ENCODE peak calls at places on chromosomes 5 and 9, in four cellular contexts. X is Jurkat, Clone E6-1; S is iPS-NIHi11; O is NCI-H524 treated with DMSO at 0.1 percent for 48 hours. Z is an unnamed sample.

GRCh38 chr9:34553511-34554021 is 30.8 kb upstream of the ENHO start:
- DNase-seq in X (no peak), S (no peak), O (no peak), Z (no peak)

GRCh38 chr9:105886136-105886535 is 191.8 kb downstream of the TMEM38B start:
- DNase-seq in X (no peak), S (no peak), O (no peak), Z (no peak)

GRCh38 chr5:155700333-155700732 is 626.6 kb upstream of the SGCD start:
- DNase-seq in X (no peak), S (peak), O (no peak), Z (no peak)

GRCh38 chr5:16894236-16895057 is 41.6 kb downstream of the MYO10 start:
- DNase-seq in X (no peak), S (peak), O (peak), Z (peak)

GRCh38 chr5:92222449-92222848 is 839.3 kb upstream of the ARRDC3 start:
- DNase-seq in X (no peak), S (no peak), O (no peak), Z (no peak)

GRCh38 chr9:88653926-88654325 is 118.9 kb downstream of the NXNL2 start:
- DNase-seq in X (no peak), S (no peak), O (no peak), Z (no peak)

GRCh38 chr9:137175345-137175961 is 3.6 kb upstream of the TMEM210 start:
- DNase-seq in X (no peak), S (peak), O (no peak), Z (no peak)

GRCh38 chr5:1197876-1198666 is 3.3 kb upstream of the SLC6A19 start:
- DNase-seq in X (no peak), S (no peak), O (no peak), Z (no peak)

GRCh38 chr5:121949885-121950284 is 11.9 kb upstream of the SRFBP1 start:
- DNase-seq in X (peak), S (peak), O (peak), Z (no peak)

GRCh38 chr9:137265496-137266161 is 10.5 kb downstream of the NELFB start:
- DNase-seq in X (no peak), S (no peak), O (no peak), Z (no peak)

GRCh38 chr5:168967882-168968620 is 332.9 kb downstream of the SLIT3 start:
- DNase-seq in X (no peak), S (no peak), O (no peak), Z (no peak)

GRCh38 chr5:174920906-174921550 is 196.6 kb downstream of the MSX2 start:
- DNase-seq in X (no peak), S (peak), O (no peak), Z (no peak)

GRCh38 chr9:6356904-6357303 is 28.7 kb downstream of the TPD52L3 start:
- DNase-seq in X (no peak), S (no peak), O (no peak), Z (no peak)

GRCh38 chr5:32233220-32233695 is 59.1 kb upstream of the GOLPH3 start:
- DNase-seq in X (no peak), S (no peak), O (no peak), Z (no peak)

GRCh38 chr5:147179555-147180147 is 55.2 kb upstream of the STK32A start:
- DNase-seq in X (no peak), S (no peak), O (no peak), Z (no peak)

GRCh38 chr5:143757116-143757515 is 54.8 kb upstream of the HMHB1 start:
- DNase-seq in X (no peak), S (no peak), O (no peak), Z (no peak)

GRCh38 chr9:114259800-114260523 is 62.9 kb upstream of the ORM1 start:
- DNase-seq in X (no peak), S (no peak), O (peak), Z (peak)

GRCh38 chr5:110441035-110441434 is 285.4 kb downstream of the TMEM232 start:
- DNase-seq in X (peak), S (peak), O (peak), Z (no peak)

GRCh38 chr5:6350277-6351090 is 27.9 kb downstream of the MED10 start:
- DNase-seq in X (no peak), S (peak), O (no peak), Z (no peak)

GRCh38 chr9:16873131-16873787 is 2.8 kb upstream of the BNC2 start:
- DNase-seq in X (no peak), S (no peak), O (no peak), Z (no peak)

GRCh38 chr5:168288349-168289245 is 2.8 kb upstream of the WWC1 start:
- DNase-seq in X (no peak), S (peak), O (no peak), Z (no peak)

GRCh38 chr5:31864015-31864414 is 225.1 kb downstream of the PDZD2 start:
- DNase-seq in X (no peak), S (no peak), O (peak), Z (no peak)

GRCh38 chr5:116861097-116861496 is 286.5 kb upstream of the SEMA6A start:
- DNase-seq in X (no peak), S (no peak), O (no peak), Z (no peak)